ENCODE peak calls at places on chromosomes 2 and 18, in five cellular contexts. One of them, this sample, is unnamed.

GRCh38 chr2:53432921-53433320 is 334.7 kb upstream of the CHAC2 start:
- DNase-seq in transverse colon: no peak
- DNase-seq in heart right ventricle: no peak
- DNase-seq in dorsolateral prefrontal cortex: no peak
- DNase-seq in HFF-Myc: no peak
- DNase-seq in this sample: no peak

GRCh38 chr18:11500153-11501122 is 109.0 kb upstream of the SLC35G4 start:
- DNase-seq in dorsolateral prefrontal cortex: no peak
- DNase-seq in transverse colon: no peak
- DNase-seq in heart right ventricle: no peak
- DNase-seq in HFF-Myc: peak
- DNase-seq in this sample: peak

GRCh38 chr2:19689769-19690168 is 212.0 kb downstream of the TTC32 start:
- DNase-seq in dorsolateral prefrontal cortex: no peak
- DNase-seq in HFF-Myc: no peak
- DNase-seq in heart right ventricle: no peak
- DNase-seq in transverse colon: no peak
- DNase-seq in this sample: no peak

GRCh38 chr2:205763708-205764501 is 81.6 kb downstream of the NRP2 start:
- DNase-seq in transverse colon: peak
- DNase-seq in dorsolateral prefrontal cortex: peak
- DNase-seq in heart right ventricle: peak
- DNase-seq in HFF-Myc: peak
- DNase-seq in this sample: no peak

GRCh38 chr2:118644190-118644589 is 203.3 kb downstream of the EN1 start:
- DNase-seq in heart right ventricle: no peak
- DNase-seq in HFF-Myc: no peak
- DNase-seq in transverse colon: no peak
- DNase-seq in dorsolateral prefrontal cortex: no peak
- DNase-seq in this sample: no peak

GRCh38 chr2:156883828-156884615 is 373.5 kb upstream of the GALNT5 start:
- DNase-seq in transverse colon: no peak
- DNase-seq in HFF-Myc: no peak
- DNase-seq in dorsolateral prefrontal cortex: no peak
- DNase-seq in heart right ventricle: no peak
- DNase-seq in this sample: peak

GRCh38 chr2:71530246-71530986 is 77.1 kb downstream of the DYSF start:
- DNase-seq in HFF-Myc: no peak
- DNase-seq in heart right ventricle: no peak
- DNase-seq in dorsolateral prefrontal cortex: no peak
- DNase-seq in transverse colon: no peak
- DNase-seq in this sample: no peak

GRCh38 chr18:8807502-8807833 is 102.1 kb downstream of the MTCL1 start:
- DNase-seq in heart right ventricle: no peak
- DNase-seq in dorsolateral prefrontal cortex: no peak
- DNase-seq in HFF-Myc: no peak
- DNase-seq in transverse colon: no peak
- DNase-seq in this sample: no peak

GRCh38 chr2:181627545-181627944 is 29.4 kb downstream of the CERKL start:
- DNase-seq in HFF-Myc: no peak
- DNase-seq in transverse colon: no peak
- DNase-seq in dorsolateral prefrontal cortex: no peak
- DNase-seq in heart right ventricle: no peak
- DNase-seq in this sample: no peak

GRCh38 chr2:224869601-224870000 is 153.4 kb upstream of the CCDC195 start:
- DNase-seq in transverse colon: no peak
- DNase-seq in dorsolateral prefrontal cortex: no peak
- DNase-seq in HFF-Myc: peak
- DNase-seq in heart right ventricle: no peak
- DNase-seq in this sample: no peak

GRCh38 chr2:96642564-96643350 is at the start of gene FER1L5:
- DNase-seq in dorsolateral prefrontal cortex: peak
- DNase-seq in HFF-Myc: no peak
- DNase-seq in heart right ventricle: peak
- DNase-seq in transverse colon: no peak
- DNase-seq in this sample: no peak

GRCh38 chr2:185952098-185952497 is 213.5 kb downstream of the FSIP2 start:
- DNase-seq in transverse colon: no peak
- DNase-seq in heart right ventricle: no peak
- DNase-seq in dorsolateral prefrontal cortex: no peak
- DNase-seq in HFF-Myc: no peak
- DNase-seq in this sample: no peak

GRCh38 chr2:240024766-240025165 is 376 bp downstream of the NDUFA10 start:
- DNase-seq in dorsolateral prefrontal cortex: no peak
- DNase-seq in heart right ventricle: no peak
- DNase-seq in transverse colon: no peak
- DNase-seq in HFF-Myc: no peak
- DNase-seq in this sample: no peak

GRCh38 chr2:201955702-201956141 is 77.9 kb upstream of the FZD7 start:
- DNase-seq in dorsolateral prefrontal cortex: no peak
- DNase-seq in HFF-Myc: no peak
- DNase-seq in transverse colon: no peak
- DNase-seq in heart right ventricle: no peak
- DNase-seq in this sample: no peak

GRCh38 chr2:166916987-166917386 is 28.7 kb downstream of the XIRP2 start:
- DNase-seq in heart right ventricle: no peak
- DNase-seq in dorsolateral prefrontal cortex: no peak
- DNase-seq in transverse colon: no peak
- DNase-seq in HFF-Myc: no peak
- DNase-seq in this sample: no peak

GRCh38 chr2:220296174-220296573 is 668.7 kb downstream of the SLC4A3 start:
- DNase-seq in HFF-Myc: no peak
- DNase-seq in dorsolateral prefrontal cortex: no peak
- DNase-seq in heart right ventricle: no peak
- DNase-seq in transverse colon: no peak
- DNase-seq in this sample: no peak

GRCh38 chr2:240904216-240905175 is 1.6 kb upstream of the CROCC2 start:
- DNase-seq in heart right ventricle: no peak
- DNase-seq in HFF-Myc: no peak
- DNase-seq in dorsolateral prefrontal cortex: no peak
- DNase-seq in transverse colon: no peak
- DNase-seq in this sample: no peak

GRCh38 chr2:33275689-33276444 is 200.6 kb upstream of the RASGRP3 start:
- DNase-seq in heart right ventricle: no peak
- DNase-seq in dorsolateral prefrontal cortex: no peak
- DNase-seq in HFF-Myc: peak
- DNase-seq in transverse colon: no peak
- DNase-seq in this sample: no peak

GRCh38 chr2:69298862-69299261 is 88.2 kb downstream of the GFPT1 start:
- DNase-seq in transverse colon: no peak
- DNase-seq in HFF-Myc: no peak
- DNase-seq in dorsolateral prefrontal cortex: no peak
- DNase-seq in heart right ventricle: no peak
- DNase-seq in this sample: no peak

GRCh38 chr2:26704441-26704977 is 12.0 kb downstream of the KCNK3 start:
- DNase-seq in dorsolateral prefrontal cortex: no peak
- DNase-seq in transverse colon: no peak
- DNase-seq in heart right ventricle: no peak
- DNase-seq in HFF-Myc: peak
- DNase-seq in this sample: no peak

GRCh38 chr2:233460726-233461431 is 105.7 kb downstream of the USP40 start:
- DNase-seq in transverse colon: peak
- DNase-seq in HFF-Myc: no peak
- DNase-seq in dorsolateral prefrontal cortex: peak
- DNase-seq in heart right ventricle: no peak
- DNase-seq in this sample: no peak

GRCh38 chr2:54522624-54523281 is 66.6 kb downstream of the SPTBN1 start:
- DNase-seq in dorsolateral prefrontal cortex: no peak
- DNase-seq in heart right ventricle: peak
- DNase-seq in transverse colon: peak
- DNase-seq in HFF-Myc: no peak
- DNase-seq in this sample: no peak

GRCh38 chr18:36284671-36285295 is 12.7 kb upstream of the FHOD3 start:
- DNase-seq in HFF-Myc: peak
- DNase-seq in dorsolateral prefrontal cortex: no peak
- DNase-seq in heart right ventricle: peak
- DNase-seq in transverse colon: peak
- DNase-seq in this sample: no peak

GRCh38 chr2:188235364-188235763 is 56.3 kb upstream of the GULP1 start:
- DNase-seq in transverse colon: no peak
- DNase-seq in heart right ventricle: no peak
- DNase-seq in dorsolateral prefrontal cortex: no peak
- DNase-seq in HFF-Myc: no peak
- DNase-seq in this sample: no peak

GRCh38 chr2:170191166-170191872 is 13.4 kb downstream of the MYO3B start:
- DNase-seq in transverse colon: no peak
- DNase-seq in HFF-Myc: no peak
- DNase-seq in heart right ventricle: no peak
- DNase-seq in dorsolateral prefrontal cortex: no peak
- DNase-seq in this sample: no peak

GRCh38 chr18:79532690-79533058 is 136.9 kb downstream of the NFATC1 start:
- DNase-seq in transverse colon: no peak
- DNase-seq in dorsolateral prefrontal cortex: no peak
- DNase-seq in HFF-Myc: no peak
- DNase-seq in heart right ventricle: no peak
- DNase-seq in this sample: no peak

GRCh38 chr2:136131961-136132839 is 14.3 kb upstream of the CXCR4 start:
- DNase-seq in dorsolateral prefrontal cortex: no peak
- DNase-seq in heart right ventricle: no peak
- DNase-seq in transverse colon: peak
- DNase-seq in HFF-Myc: no peak
- DNase-seq in this sample: no peak

GRCh38 chr2:133421516-133422324 is 146.5 kb downstream of the NCKAP5 start:
- DNase-seq in HFF-Myc: no peak
- DNase-seq in heart right ventricle: peak
- DNase-seq in transverse colon: peak
- DNase-seq in dorsolateral prefrontal cortex: no peak
- DNase-seq in this sample: peak

GRCh38 chr2:123128951-123129350 is 896.1 kb upstream of the CNTNAP5 start:
- DNase-seq in heart right ventricle: no peak
- DNase-seq in HFF-Myc: no peak
- DNase-seq in transverse colon: no peak
- DNase-seq in dorsolateral prefrontal cortex: no peak
- DNase-seq in this sample: no peak

GRCh38 chr18:9135912-9136314 is 668 bp upstream of the ANKRD12 start:
- DNase-seq in dorsolateral prefrontal cortex: no peak
- DNase-seq in HFF-Myc: peak
- DNase-seq in heart right ventricle: peak
- DNase-seq in transverse colon: peak
- DNase-seq in this sample: no peak

GRCh38 chr2:19228720-19229119 is 129.7 kb downstream of the OSR1 start:
- DNase-seq in transverse colon: no peak
- DNase-seq in heart right ventricle: no peak
- DNase-seq in dorsolateral prefrontal cortex: no peak
- DNase-seq in HFF-Myc: no peak
- DNase-seq in this sample: no peak

DNA sequence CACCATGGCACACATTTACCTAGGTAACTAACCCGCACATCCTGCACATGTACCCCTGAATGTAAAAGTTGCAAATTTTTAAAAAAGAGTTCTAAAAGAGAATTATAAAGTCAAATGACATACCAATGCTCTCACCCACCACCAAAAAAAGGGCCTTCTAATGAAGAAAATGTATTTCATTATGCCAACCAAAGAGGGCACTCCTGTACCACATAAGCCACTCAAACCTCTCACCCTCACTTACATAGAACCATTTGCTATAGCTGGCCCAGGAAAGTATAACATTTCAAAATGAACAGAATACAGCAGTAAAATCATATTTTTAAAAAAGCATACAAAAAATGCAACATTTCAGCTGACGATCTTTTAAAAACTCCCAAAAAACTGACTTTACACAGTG is 241.5 kb upstream of the PKDCC start:
- DNase-seq in transverse colon: no peak
- DNase-seq in HFF-Myc: no peak
- DNase-seq in heart right ventricle: no peak
- DNase-seq in dorsolateral prefrontal cortex: no peak
- DNase-seq in this sample: no peak
- TF ChIP-seq CTCF in transverse colon: peak
- TF ChIP-seq CTCF in HFF-Myc: no peak
- TF ChIP-seq CTCF in heart right ventricle: no peak
- TF ChIP-seq CTCF in dorsolateral prefrontal cortex: peak
- TF ChIP-seq CTCF in this sample: peak

DNA sequence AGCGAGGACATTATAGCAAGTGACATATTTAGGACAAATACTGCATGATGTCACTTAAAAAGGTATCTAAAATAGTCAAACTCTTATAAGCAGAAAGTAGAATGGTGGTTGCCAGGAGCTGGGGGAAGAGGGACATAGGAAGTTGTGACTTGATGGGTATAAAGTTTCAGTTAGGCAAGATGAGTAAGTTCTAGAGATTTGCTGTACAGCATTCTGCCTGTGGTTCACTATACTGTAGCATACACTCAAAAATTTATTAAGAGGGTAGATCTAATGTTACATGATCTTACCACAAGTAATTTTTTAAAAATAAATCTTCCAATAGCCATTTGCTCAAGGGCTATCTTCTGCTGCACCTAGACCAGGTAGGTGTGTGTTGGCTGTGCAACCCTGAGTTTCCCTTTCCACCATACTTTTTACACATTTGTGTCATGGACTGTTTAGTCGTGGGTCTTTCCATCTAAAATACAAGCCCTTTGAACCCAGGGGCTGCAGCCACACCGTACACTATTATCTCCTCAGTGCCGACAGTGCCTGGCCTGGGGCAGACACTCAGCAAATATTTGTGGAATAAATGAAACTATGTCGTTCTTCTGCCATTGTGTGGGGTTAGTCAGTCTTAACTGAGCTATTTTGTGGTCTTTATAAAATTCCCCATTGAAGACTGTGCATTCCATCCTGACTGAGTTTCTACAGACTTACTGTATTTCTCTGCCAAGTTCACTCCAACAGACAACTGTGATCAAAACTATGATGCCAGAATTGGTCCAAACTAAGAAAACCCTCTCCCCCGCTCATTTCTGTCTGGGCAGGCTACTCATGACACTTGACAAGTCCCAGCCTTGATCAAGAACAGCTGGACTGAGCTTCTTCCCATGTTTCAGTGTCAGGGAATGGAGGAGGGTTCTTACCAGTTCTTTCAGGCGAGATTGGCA is 77.8 kb upstream of the NPAS2 start:
- DNase-seq in HFF-Myc: peak
- DNase-seq in heart right ventricle: peak
- DNase-seq in transverse colon: peak
- DNase-seq in dorsolateral prefrontal cortex: no peak
- DNase-seq in this sample: no peak
- H3K4me3 ChIP-seq in HFF-Myc: peak
- H3K4me3 ChIP-seq in heart right ventricle: no peak
- H3K4me3 ChIP-seq in transverse colon: no peak
- H3K4me3 ChIP-seq in dorsolateral prefrontal cortex: no peak
- H3K4me3 ChIP-seq in this sample: no peak

DNA sequence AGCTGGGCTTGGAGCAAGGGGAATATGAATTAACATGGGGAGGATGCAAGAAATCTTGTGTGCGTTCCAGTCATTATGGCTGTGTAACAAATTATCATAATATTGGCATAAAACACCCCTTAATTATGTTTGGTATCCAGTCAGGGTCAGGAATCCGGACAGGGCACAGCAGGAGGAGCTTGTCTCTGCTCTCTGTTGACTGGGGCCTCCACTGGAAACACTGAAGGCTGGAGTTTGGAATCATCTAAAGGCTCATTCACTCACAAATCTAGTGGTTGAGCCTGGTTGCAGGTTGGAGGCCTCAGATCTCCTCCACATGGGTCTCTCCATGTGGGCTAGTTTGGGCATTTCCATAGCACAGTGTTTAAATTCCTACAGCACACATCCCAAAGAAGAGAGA is 128.3 kb downstream of the ZFP36L2 start:
- DNase-seq in HFF-Myc: no peak
- DNase-seq in heart right ventricle: no peak
- DNase-seq in dorsolateral prefrontal cortex: no peak
- DNase-seq in transverse colon: no peak
- DNase-seq in this sample: no peak
- TF ChIP-seq CTCF in HFF-Myc: no peak
- TF ChIP-seq CTCF in heart right ventricle: no peak
- TF ChIP-seq CTCF in dorsolateral prefrontal cortex: no peak
- TF ChIP-seq CTCF in transverse colon: no peak
- TF ChIP-seq CTCF in this sample: no peak

GRCh38 chr2:65437392-65438135 is 5.2 kb upstream of the SPRED2 start:
- DNase-seq in dorsolateral prefrontal cortex: no peak
- DNase-seq in heart right ventricle: no peak
- DNase-seq in HFF-Myc: no peak
- DNase-seq in transverse colon: no peak
- DNase-seq in this sample: no peak
- H3K4me3 ChIP-seq in dorsolateral prefrontal cortex: no peak
- H3K4me3 ChIP-seq in heart right ventricle: no peak
- H3K4me3 ChIP-seq in HFF-Myc: peak
- H3K4me3 ChIP-seq in transverse colon: no peak
- H3K4me3 ChIP-seq in this sample: peak

This sample was measured in epithelial cell of proximal tubule.